ENCODE peak calls at places on chromosome X, in five cellular contexts. B is foreskin fibroblast; Y is CD8-positive, alpha-beta memory T cell; Z is GM23248; V is glutamatergic neuron. O is an unnamed sample.

GRCh38 chrX:74535211-74535621 is 79.2 kb downstream of the RLIM start:
- DNase-seq in B (peak; percentile 61), Y (no peak), Z (peak; percentile 65), V (no peak), O (no peak)

GRCh38 chrX:48714573-48714972 is 18.0 kb downstream of the SUV39H1 start:
- DNase-seq in B (peak; percentile 21), Y (peak; percentile 53), Z (peak; percentile 56), V (no peak), O (no peak)

GRCh38 chrX:41481264-41482109 is 34.3 kb downstream of the NYX start:
- DNase-seq in B (no peak), Y (no peak), Z (peak; percentile 27), V (no peak), O (no peak)

GRCh38 chrX:19721726-19722370 is 165.6 kb downstream of the SH3KBP1 start:
- DNase-seq in B (no peak), Y (no peak), Z (peak; percentile 34), V (no peak), O (no peak)

GRCh38 chrX:129983575-129984131 is 1.2 kb downstream of the BCORL1 start:
- DNase-seq in B (no peak), Y (no peak), Z (peak; percentile 33), V (peak; percentile 35), O (peak; percentile 24)

GRCh38 chrX:139739138-139739537 is 31.2 kb upstream of the MCF2 start:
- DNase-seq in B (peak; percentile 67), Y (peak; percentile 33), Z (peak; percentile 62), V (no peak), O (no peak)

GRCh38 chrX:45601052-45601451 is 400.4 kb upstream of the DIPK2B start:
- DNase-seq in B (no peak), Y (no peak), Z (no peak), V (no peak), O (no peak)

GRCh38 chrX:13449441-13449840 is 120.0 kb upstream of the EGFL6 start:
- DNase-seq in B (no peak), Y (no peak), Z (no peak), V (no peak), O (no peak)

GRCh38 chrX:103211012-103211715 is 3.7 kb upstream of the BEX4 start:
- DNase-seq in B (peak; percentile 12), Y (peak; percentile 33), Z (peak; percentile 58), V (peak; percentile 26), O (peak; percentile 53)

GRCh38 chrX:103805860-103806259 is 26.2 kb downstream of the RAB9B start:
- DNase-seq in B (no peak), Y (no peak), Z (no peak), V (no peak), O (no peak)

GRCh38 chrX:38985375-38985774 is 184.1 kb downstream of the MID1IP1 start:
- DNase-seq in B (no peak), Y (peak; percentile 14), Z (peak; percentile 41), V (no peak), O (no peak)

GRCh38 chrX:23118890-23119527 is 119.2 kb downstream of the DDX53 start:
- DNase-seq in B (no peak), Y (no peak), Z (no peak), V (no peak), O (no peak)

GRCh38 chrX:20515841-20516461 is 249.2 kb upstream of the RPS6KA3 start:
- DNase-seq in B (peak; percentile 76), Y (no peak), Z (peak; percentile 85), V (no peak), O (no peak)

GRCh38 chrX:135403374-135403773 is 18.4 kb upstream of the SMIM10L2A start:
- DNase-seq in B (no peak), Y (no peak), Z (no peak), V (no peak), O (no peak)

GRCh38 chrX:64439551-64439950 is 44.3 kb upstream of the MTMR8 start:
- DNase-seq in B (no peak), Y (no peak), Z (no peak), V (no peak), O (no peak)

GRCh38 chrX:136200466-136200865 is 50.7 kb downstream of the MAP7D3 start:
- DNase-seq in B (no peak), Y (no peak), Z (peak; percentile 52), V (no peak), O (no peak)

GRCh38 chrX:133302775-133303445 is 84.8 kb upstream of the TFDP3 start:
- DNase-seq in B (no peak), Y (no peak), Z (no peak), V (no peak), O (no peak)

O was measured in left colon.